ENCODE peak calls at places on chromosomes 3 and 15, in five cellular contexts. V is AML-193, Z is NCI-H146, S is cardiac fibroblast, O is occipital lobe. H is an unnamed sample.

GRCh38 chr3:37861540-37862051 is at the start of gene CTDSPL:
- DNase-seq in V (peak), Z (peak), S (peak), O (no peak), H (peak)

GRCh38 chr3:10993729-10994065 is 1.1 kb downstream of the SLC6A1 start:
- DNase-seq in V (no peak), Z (no peak), S (no peak), O (no peak), H (no peak)

GRCh38 chr3:100407164-100407563 is 5.8 kb downstream of the LNP1 start:
- DNase-seq in V (no peak), Z (no peak), S (no peak), O (no peak), H (no peak)

GRCh38 chr3:188881954-188882641 is 289.7 kb upstream of the TPRG1 start:
- DNase-seq in V (no peak), Z (no peak), S (peak), O (no peak), H (peak)

GRCh38 chr3:174581551-174581950 is 277.6 kb upstream of the NAALADL2 start:
- DNase-seq in V (no peak), Z (no peak), S (no peak), O (no peak), H (peak)

GRCh38 chr3:52704611-52705437 is 767 bp downstream of the GLT8D1 start:
- DNase-seq in V (no peak), Z (peak), S (peak), O (no peak), H (peak)

GRCh38 chr15:65318870-65319356 is 14.4 kb downstream of the RNU5B-1 start:
- DNase-seq in V (peak), Z (peak), S (peak), O (peak), H (peak)

GRCh38 chr3:49511631-49512030 is 41.6 kb downstream of the DAG1 start:
- DNase-seq in V (no peak), Z (no peak), S (no peak), O (no peak), H (no peak)

GRCh38 chr15:40034186-40034946 is 4.6 kb downstream of the SRP14 start:
- DNase-seq in V (no peak), Z (no peak), S (no peak), O (no peak), H (no peak)

GRCh38 chr15:23497710-23498111 is 50.7 kb upstream of the GOLGA6L2 start:
- DNase-seq in V (no peak), Z (peak), S (no peak), O (no peak), H (peak)

GRCh38 chr3:66428733-66429132 is 72.1 kb downstream of the LRIG1 start:
- DNase-seq in V (no peak), Z (peak), S (peak), O (peak), H (peak)

GRCh38 chr15:101172421-101173097 is 79.3 kb downstream of the CHSY1 start:
- DNase-seq in V (no peak), Z (no peak), S (peak), O (no peak), H (no peak)

GRCh38 chr15:83118291-83118827 is 10.9 kb downstream of the TM6SF1 start:
- DNase-seq in V (no peak), Z (no peak), S (no peak), O (no peak), H (no peak)

GRCh38 chr3:51280171-51280570 is 104.9 kb upstream of the MANF start:
- DNase-seq in V (no peak), Z (no peak), S (no peak), O (peak), H (no peak)

GRCh38 chr15:71821547-71822129 is 11.3 kb downstream of the NR2E3 start:
- DNase-seq in V (no peak), Z (no peak), S (no peak), O (no peak), H (no peak)

GRCh38 chr3:66572938-66573710 is 72.3 kb upstream of the LRIG1 start:
- DNase-seq in V (no peak), Z (peak), S (no peak), O (no peak), H (no peak)

GRCh38 chr15:27820722-27821121 is 278.4 kb downstream of the OCA2 start:
- DNase-seq in V (no peak), Z (no peak), S (no peak), O (no peak), H (no peak)

GRCh38 chr15:48096813-48097212 is 24.0 kb upstream of the SLC24A5 start:
- DNase-seq in V (no peak), Z (no peak), S (peak), O (no peak), H (peak)

GRCh38 chr15:83379574-83379973 is 67.6 kb upstream of the SH3GL3 start:
- DNase-seq in V (no peak), Z (no peak), S (no peak), O (no peak), H (peak)

H was measured in Daoy.